ENCODE peak calls at places on chromosomes 11 and 22, in four cellular contexts. H is cardiac fibroblast, R is H9, S is progenitor cell of endocrine pancreas. Z is an unnamed sample.

GRCh38 chr11:87666730-87667129 is 508.5 kb downstream of the RAB38 start:
- DNase-seq in R (no peak), S (no peak), H (no peak), Z (no peak)

GRCh38 chr22:46744581-46744980 is 6.5 kb upstream of the CERK start:
- DNase-seq in S (no peak), H (no peak), R (no peak), Z (no peak)

GRCh38 chr11:61512435-61512834 is 3.9 kb downstream of the LRRC10B start:
- DNase-seq in H (no peak), S (no peak), R (no peak), Z (no peak)

GRCh38 chr11:10314199-10315072 is 9.6 kb downstream of the ADM start:
- DNase-seq in S (no peak), R (peak; percentile 34), H (peak; percentile 70), Z (peak; percentile 70)

GRCh38 chr22:37660709-37661045 is 2.2 kb downstream of the PDXP start:
- DNase-seq in R (no peak), H (no peak), S (no peak), Z (no peak)

GRCh38 chr11:107665016-107665415 is 46.8 kb downstream of the SLN start:
- DNase-seq in R (no peak), H (no peak), S (no peak), Z (peak; percentile 9)

GRCh38 chr11:128603003-128603715 is 15.8 kb upstream of the ETS1 start:
- DNase-seq in R (no peak), H (no peak), S (no peak), Z (no peak)

GRCh38 chr22:17785185-17786184 is 11.2 kb upstream of the BID start:
- DNase-seq in H (peak; percentile 38), R (peak; percentile 88), S (no peak), Z (peak; percentile 55)

GRCh38 chr11:19714387-19715363 is 2.0 kb downstream of the NAV2 start:
- DNase-seq in H (peak; percentile 74), S (no peak), R (peak; percentile 66), Z (peak; percentile 72)

GRCh38 chr22:31271485-31271884 is 20.8 kb downstream of the PIK3IP1 start:
- DNase-seq in H (no peak), S (no peak), R (no peak), Z (no peak)

GRCh38 chr11:75597636-75598035 is 35.6 kb downstream of the SERPINH1 start:
- DNase-seq in R (peak; percentile 75), S (no peak), H (peak; percentile 43), Z (peak; percentile 60)
- TF ChIP-seq CTCF in R (peak; percentile 86), S (peak; percentile 63), H (peak; percentile 76), Z (peak; percentile 32)

DNA sequence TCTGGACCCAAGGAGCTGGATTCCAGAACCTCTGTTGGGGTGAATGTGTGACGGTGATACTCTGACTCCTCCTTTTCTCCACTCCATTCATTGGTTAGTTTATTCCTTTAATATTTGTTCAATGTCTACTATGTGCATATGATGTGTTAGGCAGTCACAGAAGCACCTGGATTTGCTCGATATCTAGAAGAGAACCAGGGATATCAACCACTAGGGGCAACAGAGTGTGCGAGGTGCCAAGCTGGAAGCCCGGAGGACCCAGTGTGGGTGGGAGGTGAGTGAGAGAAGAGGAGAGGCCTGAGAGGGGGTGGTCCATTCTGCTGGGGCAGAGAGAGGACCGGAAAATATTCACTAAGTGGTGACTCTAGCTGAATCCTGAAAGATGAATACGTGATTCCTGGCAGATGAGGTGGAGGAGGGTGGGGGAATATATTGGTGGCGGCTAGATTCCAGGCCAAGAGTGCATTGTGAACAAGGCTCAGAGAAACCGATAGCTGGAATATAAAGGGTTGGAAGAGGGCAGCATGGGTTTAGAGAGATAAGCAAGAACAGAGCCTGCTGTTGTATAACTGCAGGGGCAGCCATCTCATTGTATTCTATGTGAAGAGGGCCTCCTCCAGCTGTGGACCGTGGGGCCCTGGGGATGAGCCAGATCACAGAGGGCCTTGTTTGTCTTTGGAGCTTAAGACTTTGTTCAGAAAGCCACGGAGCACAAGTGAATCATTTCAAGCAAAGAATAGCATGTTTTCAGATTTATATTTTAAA is 6.9 kb upstream of the TIMP3 start:
- DNase-seq in R (peak; percentile 35), H (no peak), S (no peak), Z (no peak)
- TF ChIP-seq CTCF in R (peak; percentile 55), H (no peak), S (no peak), Z (no peak)

GRCh38 chr11:123702137-123702536 is 39.3 kb downstream of the ZNF202 start:
- DNase-seq in H (peak; percentile 31), R (no peak), S (no peak), Z (no peak)

GRCh38 chr11:123700774-123701173 is 40.7 kb downstream of the ZNF202 start:
- DNase-seq in R (no peak), S (no peak), H (no peak), Z (peak; percentile 31)

GRCh38 chr11:123690490-123690889 is 36.1 kb upstream of the SCN3B start:
- DNase-seq in H (peak; percentile 74), R (no peak), S (no peak), Z (peak; percentile 61)

GRCh38 chr11:123694551-123694950 is 40.1 kb upstream of the SCN3B start:
- DNase-seq in R (no peak), H (peak; percentile 24), S (no peak), Z (no peak)

DNA sequence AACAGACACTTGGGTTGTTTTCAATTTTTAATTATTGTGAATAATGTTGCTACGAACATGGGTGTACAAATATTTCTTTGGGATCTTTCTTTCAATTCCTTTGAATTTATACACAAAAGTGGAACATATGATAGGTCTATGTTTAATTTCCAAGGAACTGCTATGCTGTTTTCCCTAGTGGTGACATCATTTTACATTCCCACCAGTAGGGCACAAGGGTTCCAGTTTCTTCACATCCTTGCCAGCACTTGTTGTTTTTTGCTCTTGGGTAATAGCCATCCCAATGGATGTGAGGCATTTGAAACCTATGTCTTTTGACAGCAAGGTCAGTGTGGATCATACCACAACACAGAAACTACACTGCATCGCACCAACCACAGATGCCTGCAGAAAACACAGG is 41.8 kb upstream of the SCN3B start:
- DNase-seq in S (no peak), H (peak; percentile 18), R (no peak), Z (peak; percentile 26)
- TF ChIP-seq CTCF in S (no peak), H (no peak), R (peak; percentile 43), Z (no peak)

GRCh38 chr11:119095066-119095880 is 6.4 kb downstream of the DPAGT1 start:
- DNase-seq in H (peak; percentile 100), R (peak; percentile 100), S (peak; percentile 98), Z (peak; percentile 100)
- TF ChIP-seq CTCF in H (no peak), R (peak; percentile 27), S (no peak), Z (peak; percentile 1)

GRCh38 chr11:27783701-27784355 is 83.6 kb upstream of the BDNF start:
- DNase-seq in H (no peak), R (no peak), S (no peak), Z (no peak)

GRCh38 chr11:27786331-27786730 is 86.1 kb upstream of the BDNF start:
- DNase-seq in R (no peak), H (no peak), S (no peak), Z (no peak)

GRCh38 chr11:27786864-27787263 is 86.6 kb upstream of the BDNF start:
- DNase-seq in H (no peak), R (no peak), S (no peak), Z (no peak)
- TF ChIP-seq CTCF in H (no peak), R (no peak), S (no peak), Z (no peak)

GRCh38 chr11:112023104-112023503 is 2.1 kb upstream of the DLAT start:
- DNase-seq in H (no peak), S (no peak), R (no peak), Z (no peak)
- TF ChIP-seq CTCF in H (no peak), S (peak; percentile 18), R (no peak), Z (no peak)

DNA sequence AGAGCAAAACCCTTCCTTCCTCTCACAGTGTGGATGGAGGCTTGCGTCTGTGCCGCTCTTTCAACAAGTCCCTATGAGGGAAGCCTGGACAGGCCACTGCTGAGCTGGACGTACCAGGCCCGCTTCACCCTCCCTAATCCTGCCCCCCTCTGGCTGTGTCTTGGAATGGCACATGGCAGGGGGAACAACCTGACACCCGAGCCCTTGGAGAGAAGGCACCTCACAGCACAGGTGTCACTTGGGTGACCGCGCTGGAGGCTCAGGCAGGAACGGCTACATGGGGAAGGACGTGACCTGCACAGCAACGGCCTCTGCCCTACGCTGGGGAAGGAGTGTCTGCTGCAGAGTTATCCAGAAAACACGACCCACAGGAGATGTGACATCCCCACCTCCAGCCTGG is 11.0 kb downstream of the CARS1 start:
- DNase-seq in R (peak; percentile 50), H (peak; percentile 22), S (no peak), Z (no peak)
- TF ChIP-seq CTCF in R (peak; percentile 52), H (peak; percentile 32), S (no peak), Z (no peak)

GRCh38 chr22:32801001-32801435 is 487 bp upstream of the TIMP3 start:
- DNase-seq in H (no peak), R (peak; percentile 38), S (no peak), Z (no peak)
- TF ChIP-seq CTCF in H (no peak), R (no peak), S (no peak), Z (no peak)

Z was measured in MCF 10A.